ENCODE peak calls at places on chromosomes 5 and 9, in five cellular contexts. One of them, this sample, is unnamed.

GRCh38 chr9:72773570-72773969 is 179.3 kb downstream of the ALDH1A1 start:
- DNase-seq in fibroblast of pulmonary artery: no peak
- DNase-seq in LNCaP clone FGC: no peak
- DNase-seq in sigmoid colon: no peak
- DNase-seq in heart right ventricle: no peak
- DNase-seq in this sample: no peak

GRCh38 chr5:180112101-180112861 is 40.7 kb upstream of the RNF130 start:
- DNase-seq in fibroblast of pulmonary artery: no peak
- DNase-seq in LNCaP clone FGC: no peak
- DNase-seq in sigmoid colon: peak
- DNase-seq in heart right ventricle: no peak
- DNase-seq in this sample: no peak

GRCh38 chr5:8650197-8650596 is 781.2 kb downstream of the MTRR start:
- DNase-seq in fibroblast of pulmonary artery: no peak
- DNase-seq in LNCaP clone FGC: no peak
- DNase-seq in sigmoid colon: no peak
- DNase-seq in heart right ventricle: no peak
- DNase-seq in this sample: no peak

GRCh38 chr9:96230002-96230401 is 72.0 kb downstream of the HSD17B3 start:
- DNase-seq in fibroblast of pulmonary artery: no peak
- DNase-seq in LNCaP clone FGC: no peak
- DNase-seq in sigmoid colon: no peak
- DNase-seq in heart right ventricle: no peak
- DNase-seq in this sample: no peak

GRCh38 chr5:36481721-36482120 is 124.7 kb upstream of the SLC1A3 start:
- DNase-seq in fibroblast of pulmonary artery: no peak
- DNase-seq in LNCaP clone FGC: no peak
- DNase-seq in sigmoid colon: no peak
- DNase-seq in heart right ventricle: no peak
- DNase-seq in this sample: no peak

GRCh38 chr5:42655982-42656660 is 100.5 kb upstream of the CCDC152 start:
- DNase-seq in fibroblast of pulmonary artery: peak
- DNase-seq in LNCaP clone FGC: no peak
- DNase-seq in sigmoid colon: no peak
- DNase-seq in heart right ventricle: no peak
- DNase-seq in this sample: no peak

GRCh38 chr9:114405294-114406034 is 17.7 kb upstream of the AKNA start:
- DNase-seq in fibroblast of pulmonary artery: peak
- DNase-seq in LNCaP clone FGC: no peak
- DNase-seq in sigmoid colon: peak
- DNase-seq in heart right ventricle: peak
- DNase-seq in this sample: peak

GRCh38 chr5:138371454-138371853 is 19.0 kb downstream of the KDM3B start:
- DNase-seq in fibroblast of pulmonary artery: no peak
- DNase-seq in LNCaP clone FGC: no peak
- DNase-seq in sigmoid colon: no peak
- DNase-seq in heart right ventricle: no peak
- DNase-seq in this sample: no peak

GRCh38 chr9:121349009-121349408 is 21.0 kb downstream of the STOM start:
- DNase-seq in fibroblast of pulmonary artery: no peak
- DNase-seq in LNCaP clone FGC: no peak
- DNase-seq in sigmoid colon: no peak
- DNase-seq in heart right ventricle: no peak
- DNase-seq in this sample: no peak

GRCh38 chr9:81113408-81114124 is 575.8 kb downstream of the TLE1 start:
- DNase-seq in fibroblast of pulmonary artery: no peak
- DNase-seq in LNCaP clone FGC: no peak
- DNase-seq in sigmoid colon: no peak
- DNase-seq in heart right ventricle: no peak
- DNase-seq in this sample: no peak

GRCh38 chr9:71929223-71929622 is 17.8 kb downstream of the C9orf85 start:
- DNase-seq in fibroblast of pulmonary artery: peak
- DNase-seq in LNCaP clone FGC: peak
- DNase-seq in sigmoid colon: no peak
- DNase-seq in heart right ventricle: no peak
- DNase-seq in this sample: no peak

GRCh38 chr9:129198737-129199435 is 20.8 kb upstream of the IER5L start:
- DNase-seq in fibroblast of pulmonary artery: no peak
- DNase-seq in LNCaP clone FGC: no peak
- DNase-seq in sigmoid colon: no peak
- DNase-seq in heart right ventricle: no peak
- DNase-seq in this sample: no peak

DNA sequence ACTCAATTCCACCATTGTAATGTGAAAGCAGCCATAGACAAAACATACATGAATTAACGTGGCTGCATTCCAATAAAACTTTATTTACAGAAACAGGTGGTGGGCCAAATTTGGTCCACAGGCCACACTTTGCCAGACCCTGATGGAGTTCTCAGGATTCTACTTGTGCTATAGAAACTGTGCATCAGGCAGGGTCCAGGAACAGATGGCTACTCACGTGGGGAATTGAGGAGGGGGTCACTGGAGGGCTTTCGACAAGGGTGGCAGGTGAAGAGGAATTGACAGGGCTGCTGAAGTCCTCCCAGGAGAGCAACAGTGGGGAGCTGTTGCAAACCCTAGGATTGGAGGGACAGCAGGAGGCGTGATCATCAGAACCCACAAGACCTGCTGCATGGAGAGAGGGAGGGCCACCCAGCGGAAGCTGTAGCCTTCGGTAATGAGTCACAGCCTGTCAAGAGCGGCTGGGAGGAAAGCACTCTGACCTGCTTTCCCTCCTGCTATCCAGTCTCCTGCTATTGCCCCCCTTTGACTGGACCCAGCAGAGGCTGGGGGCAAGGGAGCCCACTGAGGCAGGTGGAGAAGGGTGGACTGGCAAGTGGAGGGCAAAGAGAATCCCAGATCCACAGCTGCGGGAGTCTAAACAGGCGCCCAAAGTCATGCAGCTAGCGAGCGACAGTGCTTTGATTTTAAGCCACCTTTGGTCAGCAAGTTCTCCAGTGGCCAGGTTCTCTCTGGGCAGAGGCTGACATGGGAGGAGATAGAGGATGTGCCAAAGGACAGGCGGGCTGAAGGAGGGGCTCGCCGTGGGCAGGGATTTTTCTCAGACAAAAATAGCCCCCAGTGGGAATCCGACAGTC is 138.3 kb upstream of the SMIM23 start:
- DNase-seq in fibroblast of pulmonary artery: peak
- DNase-seq in LNCaP clone FGC: no peak
- DNase-seq in sigmoid colon: no peak
- DNase-seq in heart right ventricle: no peak
- DNase-seq in this sample: peak
- TF ChIP-seq CTCF in fibroblast of pulmonary artery: no peak
- TF ChIP-seq CTCF in LNCaP clone FGC: no peak
- TF ChIP-seq CTCF in sigmoid colon: no peak
- TF ChIP-seq CTCF in heart right ventricle: no peak
- TF ChIP-seq CTCF in this sample: no peak

DNA sequence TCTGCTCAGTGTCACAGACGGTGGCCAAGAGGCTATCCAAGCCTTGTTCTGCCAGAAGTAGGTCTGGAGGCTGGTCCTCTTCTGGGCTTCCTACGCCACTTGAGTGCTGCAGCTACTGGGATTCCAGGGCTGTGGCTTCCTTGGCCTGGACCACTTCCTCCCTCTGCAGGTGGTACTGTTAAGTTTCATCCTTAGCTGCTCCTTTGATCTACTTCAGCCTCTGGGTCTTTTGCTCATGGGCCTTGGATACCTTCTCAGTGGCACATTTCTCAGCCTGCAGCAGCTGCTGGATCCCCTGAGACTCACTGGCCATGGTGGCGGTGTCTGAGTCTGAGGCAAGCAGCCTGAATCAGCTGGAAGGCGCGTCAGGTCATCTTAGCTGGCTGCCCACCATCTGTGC is 10.3 kb downstream of the CNOT8 start:
- DNase-seq in fibroblast of pulmonary artery: no peak
- DNase-seq in LNCaP clone FGC: no peak
- DNase-seq in sigmoid colon: no peak
- DNase-seq in heart right ventricle: no peak
- DNase-seq in this sample: peak
- TF ChIP-seq CTCF in fibroblast of pulmonary artery: no peak
- TF ChIP-seq CTCF in LNCaP clone FGC: peak
- TF ChIP-seq CTCF in sigmoid colon: no peak
- TF ChIP-seq CTCF in heart right ventricle: no peak
- TF ChIP-seq CTCF in this sample: no peak

GRCh38 chr9:86045654-86046053 is 53.7 kb downstream of the GOLM1 start:
- DNase-seq in fibroblast of pulmonary artery: no peak
- DNase-seq in LNCaP clone FGC: peak
- DNase-seq in sigmoid colon: no peak
- DNase-seq in heart right ventricle: no peak
- DNase-seq in this sample: no peak

GRCh38 chr9:86046080-86046636 is 53.2 kb downstream of the GOLM1 start:
- DNase-seq in fibroblast of pulmonary artery: no peak
- DNase-seq in LNCaP clone FGC: peak
- DNase-seq in sigmoid colon: no peak
- DNase-seq in heart right ventricle: no peak
- DNase-seq in this sample: no peak

GRCh38 chr9:86042226-86042625 is 57.1 kb downstream of the GOLM1 start:
- DNase-seq in fibroblast of pulmonary artery: no peak
- DNase-seq in LNCaP clone FGC: no peak
- DNase-seq in sigmoid colon: no peak
- DNase-seq in heart right ventricle: no peak
- DNase-seq in this sample: no peak

GRCh38 chr9:86043586-86043985 is 55.8 kb downstream of the GOLM1 start:
- DNase-seq in fibroblast of pulmonary artery: no peak
- DNase-seq in LNCaP clone FGC: no peak
- DNase-seq in sigmoid colon: no peak
- DNase-seq in heart right ventricle: no peak
- DNase-seq in this sample: no peak

GRCh38 chr9:86043999-86044398 is 55.4 kb downstream of the GOLM1 start:
- DNase-seq in fibroblast of pulmonary artery: no peak
- DNase-seq in LNCaP clone FGC: no peak
- DNase-seq in sigmoid colon: no peak
- DNase-seq in heart right ventricle: no peak
- DNase-seq in this sample: no peak
- TF ChIP-seq CTCF in fibroblast of pulmonary artery: no peak
- TF ChIP-seq CTCF in LNCaP clone FGC: no peak
- TF ChIP-seq CTCF in sigmoid colon: no peak
- TF ChIP-seq CTCF in heart right ventricle: no peak
- TF ChIP-seq CTCF in this sample: no peak

GRCh38 chr5:85929713-85930112 is 688.0 kb upstream of the COX7C start:
- DNase-seq in fibroblast of pulmonary artery: no peak
- DNase-seq in LNCaP clone FGC: no peak
- DNase-seq in sigmoid colon: no peak
- DNase-seq in heart right ventricle: no peak
- DNase-seq in this sample: no peak

GRCh38 chr5:85931220-85931619 is 686.5 kb upstream of the COX7C start:
- DNase-seq in fibroblast of pulmonary artery: no peak
- DNase-seq in LNCaP clone FGC: no peak
- DNase-seq in sigmoid colon: no peak
- DNase-seq in heart right ventricle: no peak
- DNase-seq in this sample: no peak

GRCh38 chr5:85927632-85928031 is 690.1 kb upstream of the COX7C start:
- DNase-seq in fibroblast of pulmonary artery: no peak
- DNase-seq in LNCaP clone FGC: no peak
- DNase-seq in sigmoid colon: no peak
- DNase-seq in heart right ventricle: no peak
- DNase-seq in this sample: no peak
- TF ChIP-seq CTCF in fibroblast of pulmonary artery: no peak
- TF ChIP-seq CTCF in LNCaP clone FGC: no peak
- TF ChIP-seq CTCF in sigmoid colon: no peak
- TF ChIP-seq CTCF in heart right ventricle: no peak
- TF ChIP-seq CTCF in this sample: no peak